ENCODE peak calls at places on chromosomes 12 and 14, in five cellular contexts. One of them, this sample, is unnamed.

GRCh38 chr12:66399626-66399931 is 97.3 kb downstream of the HELB start:
- DNase-seq in Calu3: no peak
- DNase-seq in RPMI8226: no peak
- DNase-seq in NCI-H1092 treated with DMSO at 0.1 percent for 48 hours: no peak
- DNase-seq in activated naive CD8-positive, alpha-beta T cell treated with anti-CD3 and anti-CD28 coated beads for 36 hours: no peak
- DNase-seq in this sample: no peak

GRCh38 chr12:38906482-38907170 is 1.2 kb upstream of the CPNE8 start:
- DNase-seq in Calu3: peak
- DNase-seq in RPMI8226: peak
- DNase-seq in NCI-H1092 treated with DMSO at 0.1 percent for 48 hours: no peak
- DNase-seq in activated naive CD8-positive, alpha-beta T cell treated with anti-CD3 and anti-CD28 coated beads for 36 hours: peak
- DNase-seq in this sample: peak

GRCh38 chr12:3607039-3607719 is 116.2 kb downstream of the PRMT8 start:
- DNase-seq in Calu3: no peak
- DNase-seq in RPMI8226: no peak
- DNase-seq in NCI-H1092 treated with DMSO at 0.1 percent for 48 hours: no peak
- DNase-seq in activated naive CD8-positive, alpha-beta T cell treated with anti-CD3 and anti-CD28 coated beads for 36 hours: no peak
- DNase-seq in this sample: no peak

GRCh38 chr12:112170971-112171596 is 45.7 kb downstream of the TRAFD1 start:
- DNase-seq in Calu3: no peak
- DNase-seq in RPMI8226: no peak
- DNase-seq in NCI-H1092 treated with DMSO at 0.1 percent for 48 hours: no peak
- DNase-seq in activated naive CD8-positive, alpha-beta T cell treated with anti-CD3 and anti-CD28 coated beads for 36 hours: no peak
- DNase-seq in this sample: no peak

GRCh38 chr14:105329411-105330200 is 15.1 kb downstream of the PACS2 start:
- DNase-seq in Calu3: no peak
- DNase-seq in RPMI8226: no peak
- DNase-seq in NCI-H1092 treated with DMSO at 0.1 percent for 48 hours: no peak
- DNase-seq in activated naive CD8-positive, alpha-beta T cell treated with anti-CD3 and anti-CD28 coated beads for 36 hours: no peak
- DNase-seq in this sample: no peak

GRCh38 chr12:114726092-114726710 is 42.2 kb upstream of the TBX3 start:
- DNase-seq in Calu3: no peak
- DNase-seq in RPMI8226: no peak
- DNase-seq in NCI-H1092 treated with DMSO at 0.1 percent for 48 hours: no peak
- DNase-seq in activated naive CD8-positive, alpha-beta T cell treated with anti-CD3 and anti-CD28 coated beads for 36 hours: no peak
- DNase-seq in this sample: no peak

GRCh38 chr12:112183141-112183581 is 57.8 kb downstream of the TRAFD1 start:
- DNase-seq in Calu3: no peak
- DNase-seq in RPMI8226: no peak
- DNase-seq in NCI-H1092 treated with DMSO at 0.1 percent for 48 hours: no peak
- DNase-seq in activated naive CD8-positive, alpha-beta T cell treated with anti-CD3 and anti-CD28 coated beads for 36 hours: peak
- DNase-seq in this sample: no peak

GRCh38 chr12:130142736-130143135 is 19.5 kb upstream of the FZD10 start:
- DNase-seq in Calu3: no peak
- DNase-seq in RPMI8226: no peak
- DNase-seq in NCI-H1092 treated with DMSO at 0.1 percent for 48 hours: no peak
- DNase-seq in activated naive CD8-positive, alpha-beta T cell treated with anti-CD3 and anti-CD28 coated beads for 36 hours: no peak
- DNase-seq in this sample: no peak

GRCh38 chr12:27906658-27907473 is 65.7 kb downstream of the PTHLH start:
- DNase-seq in Calu3: no peak
- DNase-seq in RPMI8226: no peak
- DNase-seq in NCI-H1092 treated with DMSO at 0.1 percent for 48 hours: no peak
- DNase-seq in activated naive CD8-positive, alpha-beta T cell treated with anti-CD3 and anti-CD28 coated beads for 36 hours: no peak
- DNase-seq in this sample: no peak

GRCh38 chr12:40986031-40986430 is 202.1 kb upstream of the PDZRN4 start:
- DNase-seq in Calu3: no peak
- DNase-seq in RPMI8226: no peak
- DNase-seq in NCI-H1092 treated with DMSO at 0.1 percent for 48 hours: no peak
- DNase-seq in activated naive CD8-positive, alpha-beta T cell treated with anti-CD3 and anti-CD28 coated beads for 36 hours: no peak
- DNase-seq in this sample: no peak

GRCh38 chr12:104605685-104606084 is 148.9 kb downstream of the CHST11 start:
- DNase-seq in Calu3: no peak
- DNase-seq in RPMI8226: no peak
- DNase-seq in NCI-H1092 treated with DMSO at 0.1 percent for 48 hours: no peak
- DNase-seq in activated naive CD8-positive, alpha-beta T cell treated with anti-CD3 and anti-CD28 coated beads for 36 hours: no peak
- DNase-seq in this sample: no peak

GRCh38 chr12:32039341-32039740 is 67.3 kb upstream of the BICD1 start:
- DNase-seq in Calu3: no peak
- DNase-seq in RPMI8226: no peak
- DNase-seq in NCI-H1092 treated with DMSO at 0.1 percent for 48 hours: no peak
- DNase-seq in activated naive CD8-positive, alpha-beta T cell treated with anti-CD3 and anti-CD28 coated beads for 36 hours: no peak
- DNase-seq in this sample: no peak

GRCh38 chr12:130872179-130873096 is 572 bp downstream of the RAN start:
- DNase-seq in Calu3: peak
- DNase-seq in RPMI8226: peak
- DNase-seq in NCI-H1092 treated with DMSO at 0.1 percent for 48 hours: peak
- DNase-seq in activated naive CD8-positive, alpha-beta T cell treated with anti-CD3 and anti-CD28 coated beads for 36 hours: peak
- DNase-seq in this sample: no peak

GRCh38 chr14:56422703-56423213 is 156.8 kb upstream of the TMEM260 start:
- DNase-seq in Calu3: peak
- DNase-seq in RPMI8226: peak
- DNase-seq in NCI-H1092 treated with DMSO at 0.1 percent for 48 hours: peak
- DNase-seq in activated naive CD8-positive, alpha-beta T cell treated with anti-CD3 and anti-CD28 coated beads for 36 hours: no peak
- DNase-seq in this sample: no peak

GRCh38 chr12:117836999-117837736 is 131.6 kb downstream of the KSR2 start:
- DNase-seq in Calu3: peak
- DNase-seq in RPMI8226: peak
- DNase-seq in NCI-H1092 treated with DMSO at 0.1 percent for 48 hours: peak
- DNase-seq in activated naive CD8-positive, alpha-beta T cell treated with anti-CD3 and anti-CD28 coated beads for 36 hours: peak
- DNase-seq in this sample: peak

GRCh38 chr12:47832263-47832933 is 12.7 kb upstream of the HDAC7 start:
- DNase-seq in Calu3: no peak
- DNase-seq in RPMI8226: no peak
- DNase-seq in NCI-H1092 treated with DMSO at 0.1 percent for 48 hours: no peak
- DNase-seq in activated naive CD8-positive, alpha-beta T cell treated with anti-CD3 and anti-CD28 coated beads for 36 hours: peak
- DNase-seq in this sample: no peak

GRCh38 chr14:35385042-35385839 is 19.3 kb downstream of the NFKBIA start:
- DNase-seq in Calu3: no peak
- DNase-seq in RPMI8226: no peak
- DNase-seq in NCI-H1092 treated with DMSO at 0.1 percent for 48 hours: peak
- DNase-seq in activated naive CD8-positive, alpha-beta T cell treated with anti-CD3 and anti-CD28 coated beads for 36 hours: no peak
- DNase-seq in this sample: no peak

GRCh38 chr12:63846249-63846967 is 1.9 kb downstream of the SRGAP1 start:
- DNase-seq in Calu3: peak
- DNase-seq in RPMI8226: no peak
- DNase-seq in NCI-H1092 treated with DMSO at 0.1 percent for 48 hours: peak
- DNase-seq in activated naive CD8-positive, alpha-beta T cell treated with anti-CD3 and anti-CD28 coated beads for 36 hours: no peak
- DNase-seq in this sample: no peak

GRCh38 chr12:26018926-26019325 is 60.4 kb downstream of the RASSF8 start:
- DNase-seq in Calu3: no peak
- DNase-seq in RPMI8226: no peak
- DNase-seq in NCI-H1092 treated with DMSO at 0.1 percent for 48 hours: no peak
- DNase-seq in activated naive CD8-positive, alpha-beta T cell treated with anti-CD3 and anti-CD28 coated beads for 36 hours: no peak
- DNase-seq in this sample: no peak

GRCh38 chr14:68682166-68683103 is 110.4 kb downstream of the ZFP36L1 start:
- DNase-seq in Calu3: peak
- DNase-seq in RPMI8226: no peak
- DNase-seq in NCI-H1092 treated with DMSO at 0.1 percent for 48 hours: no peak
- DNase-seq in activated naive CD8-positive, alpha-beta T cell treated with anti-CD3 and anti-CD28 coated beads for 36 hours: peak
- DNase-seq in this sample: no peak

GRCh38 chr14:101027966-101028365 is 124.4 kb upstream of the RTL1 start:
- DNase-seq in Calu3: no peak
- DNase-seq in RPMI8226: no peak
- DNase-seq in NCI-H1092 treated with DMSO at 0.1 percent for 48 hours: no peak
- DNase-seq in activated naive CD8-positive, alpha-beta T cell treated with anti-CD3 and anti-CD28 coated beads for 36 hours: no peak
- DNase-seq in this sample: no peak

GRCh38 chr12:104793968-104794367 is 164.1 kb downstream of the SLC41A2 start:
- DNase-seq in Calu3: no peak
- DNase-seq in RPMI8226: no peak
- DNase-seq in NCI-H1092 treated with DMSO at 0.1 percent for 48 hours: no peak
- DNase-seq in activated naive CD8-positive, alpha-beta T cell treated with anti-CD3 and anti-CD28 coated beads for 36 hours: no peak
- DNase-seq in this sample: no peak

GRCh38 chr12:131959641-131960589 is 10.2 kb downstream of the EP400 start:
- DNase-seq in Calu3: no peak
- DNase-seq in RPMI8226: no peak
- DNase-seq in NCI-H1092 treated with DMSO at 0.1 percent for 48 hours: no peak
- DNase-seq in activated naive CD8-positive, alpha-beta T cell treated with anti-CD3 and anti-CD28 coated beads for 36 hours: no peak
- DNase-seq in this sample: no peak

GRCh38 chr12:78963439-78964222 is 99.1 kb downstream of the SYT1 start:
- DNase-seq in Calu3: no peak
- DNase-seq in RPMI8226: no peak
- DNase-seq in NCI-H1092 treated with DMSO at 0.1 percent for 48 hours: no peak
- DNase-seq in activated naive CD8-positive, alpha-beta T cell treated with anti-CD3 and anti-CD28 coated beads for 36 hours: no peak
- DNase-seq in this sample: no peak

GRCh38 chr14:102993523-102993922 is 63.8 kb downstream of the CDC42BPB start:
- DNase-seq in Calu3: peak
- DNase-seq in RPMI8226: no peak
- DNase-seq in NCI-H1092 treated with DMSO at 0.1 percent for 48 hours: no peak
- DNase-seq in activated naive CD8-positive, alpha-beta T cell treated with anti-CD3 and anti-CD28 coated beads for 36 hours: no peak
- DNase-seq in this sample: no peak

GRCh38 chr12:107778383-107779015 is 4.0 kb downstream of the ASCL4 start:
- DNase-seq in Calu3: no peak
- DNase-seq in RPMI8226: peak
- DNase-seq in NCI-H1092 treated with DMSO at 0.1 percent for 48 hours: no peak
- DNase-seq in activated naive CD8-positive, alpha-beta T cell treated with anti-CD3 and anti-CD28 coated beads for 36 hours: no peak
- DNase-seq in this sample: no peak

GRCh38 chr14:35403085-35403396 is 1.5 kb downstream of the NFKBIA start:
- DNase-seq in Calu3: no peak
- DNase-seq in RPMI8226: peak
- DNase-seq in NCI-H1092 treated with DMSO at 0.1 percent for 48 hours: no peak
- DNase-seq in activated naive CD8-positive, alpha-beta T cell treated with anti-CD3 and anti-CD28 coated beads for 36 hours: peak
- DNase-seq in this sample: no peak

GRCh38 chr14:98288825-98289224 is 983.2 kb downstream of the BCL11B start:
- DNase-seq in Calu3: no peak
- DNase-seq in RPMI8226: no peak
- DNase-seq in NCI-H1092 treated with DMSO at 0.1 percent for 48 hours: no peak
- DNase-seq in activated naive CD8-positive, alpha-beta T cell treated with anti-CD3 and anti-CD28 coated beads for 36 hours: no peak
- DNase-seq in this sample: no peak

GRCh38 chr14:102891111-102891510 is 31.4 kb upstream of the AMN start:
- DNase-seq in Calu3: no peak
- DNase-seq in RPMI8226: no peak
- DNase-seq in NCI-H1092 treated with DMSO at 0.1 percent for 48 hours: no peak
- DNase-seq in activated naive CD8-positive, alpha-beta T cell treated with anti-CD3 and anti-CD28 coated beads for 36 hours: no peak
- DNase-seq in this sample: no peak

GRCh38 chr14:46985529-46986137 is 334.1 kb upstream of the RPL10L start:
- DNase-seq in Calu3: no peak
- DNase-seq in RPMI8226: no peak
- DNase-seq in NCI-H1092 treated with DMSO at 0.1 percent for 48 hours: no peak
- DNase-seq in activated naive CD8-positive, alpha-beta T cell treated with anti-CD3 and anti-CD28 coated beads for 36 hours: no peak
- DNase-seq in this sample: no peak

GRCh38 chr14:40685764-40686163 is 920.9 kb upstream of the LRFN5 start:
- DNase-seq in Calu3: no peak
- DNase-seq in RPMI8226: no peak
- DNase-seq in NCI-H1092 treated with DMSO at 0.1 percent for 48 hours: no peak
- DNase-seq in activated naive CD8-positive, alpha-beta T cell treated with anti-CD3 and anti-CD28 coated beads for 36 hours: no peak
- DNase-seq in this sample: no peak

GRCh38 chr14:24032727-24033418 is 18.9 kb upstream of the CARMIL3 start:
- DNase-seq in Calu3: peak
- DNase-seq in RPMI8226: no peak
- DNase-seq in NCI-H1092 treated with DMSO at 0.1 percent for 48 hours: no peak
- DNase-seq in activated naive CD8-positive, alpha-beta T cell treated with anti-CD3 and anti-CD28 coated beads for 36 hours: no peak
- DNase-seq in this sample: no peak

GRCh38 chr14:74048291-74048690 is 29.1 kb downstream of the BBOF1 start:
- DNase-seq in Calu3: peak
- DNase-seq in RPMI8226: no peak
- DNase-seq in NCI-H1092 treated with DMSO at 0.1 percent for 48 hours: no peak
- DNase-seq in activated naive CD8-positive, alpha-beta T cell treated with anti-CD3 and anti-CD28 coated beads for 36 hours: no peak
- DNase-seq in this sample: no peak

GRCh38 chr12:109881752-109882151 is 1.4 kb upstream of the GLTP start:
- DNase-seq in Calu3: no peak
- DNase-seq in RPMI8226: no peak
- DNase-seq in NCI-H1092 treated with DMSO at 0.1 percent for 48 hours: no peak
- DNase-seq in activated naive CD8-positive, alpha-beta T cell treated with anti-CD3 and anti-CD28 coated beads for 36 hours: no peak
- DNase-seq in this sample: no peak

GRCh38 chr14:37985826-37986470 is 221.8 kb upstream of the SSTR1 start:
- DNase-seq in Calu3: peak
- DNase-seq in RPMI8226: peak
- DNase-seq in NCI-H1092 treated with DMSO at 0.1 percent for 48 hours: peak
- DNase-seq in activated naive CD8-positive, alpha-beta T cell treated with anti-CD3 and anti-CD28 coated beads for 36 hours: peak
- DNase-seq in this sample: peak

GRCh38 chr12:116053479-116054195 is 223.9 kb downstream of the MED13L start:
- DNase-seq in Calu3: no peak
- DNase-seq in RPMI8226: no peak
- DNase-seq in NCI-H1092 treated with DMSO at 0.1 percent for 48 hours: no peak
- DNase-seq in activated naive CD8-positive, alpha-beta T cell treated with anti-CD3 and anti-CD28 coated beads for 36 hours: no peak
- DNase-seq in this sample: no peak

This sample was measured in MM.1S.